ENCODE peak calls at places on chromosomes 11 and 22, in ten cellular contexts. R is IMR-90, I is SK-N-SH, X is neuronal stem cell, H is hepatocyte, K is OCI-LY7, W is HepG2, Y is mesenchymal stem cell, J is H9, P is fibroblast of lung. T is an unnamed sample. For H3K4me1, the result is how much of the 10 kb centered on the place peaks cover.

GRCh38 chr22:35509960-35510359 is 30.7 kb upstream of the RASD2 start:
- DNase-seq in R (no peak), W (no peak), I (no peak), X (no peak), Y (no peak), H (no peak), J (no peak), P (no peak), K (no peak), T (no peak)

GRCh38 chr22:43293661-43294392 is 49.3 kb downstream of the SCUBE1 start:
- DNase-seq in X (no peak), I (no peak), H (peak), J (no peak), K (no peak), P (peak), W (peak), R (peak), Y (peak), T (no peak)

GRCh38 chr11:62926669-62927455 is 5.7 kb upstream of the CHRM1 start:
- DNase-seq in H (no peak), J (no peak), X (no peak), I (no peak), W (no peak), Y (no peak), K (no peak), P (no peak), R (no peak), T (no peak)

GRCh38 chr11:122697636-122698167 is 42.2 kb downstream of the UBASH3B start:
- DNase-seq in Y (peak), K (peak), I (no peak), R (peak), J (no peak), X (no peak), W (no peak), P (peak), H (no peak), T (peak)

GRCh38 chr11:12139144-12139881 is 28.9 kb downstream of the MICAL2 start:
- DNase-seq in W (no peak), J (no peak), H (no peak), X (no peak), I (no peak), P (peak), Y (peak), R (peak), K (no peak), T (no peak)

GRCh38 chr11:115054541-115055538 is 376.5 kb downstream of the NXPE2 start:
- DNase-seq in P (no peak), H (no peak), X (no peak), I (no peak), W (no peak), Y (no peak), R (peak), J (no peak), K (no peak), T (no peak)

GRCh38 chr11:6637871-6638270 is 17.7 kb downstream of the DCHS1 start:
- DNase-seq in W (no peak), X (no peak), K (no peak), R (peak), P (peak), I (no peak), J (no peak), Y (peak), H (no peak), T (no peak)

GRCh38 chr11:125979521-125979920 is 33.7 kb downstream of the VSIG10L2 start:
- DNase-seq in X (no peak), I (no peak), W (no peak), H (no peak), R (no peak), K (no peak), Y (no peak), P (no peak), J (no peak), T (no peak)

GRCh38 chr11:26847459-26847858 is 125.6 kb upstream of the SLC5A12 start:
- DNase-seq in Y (no peak), P (peak), W (no peak), I (no peak), J (no peak), R (no peak), H (no peak), X (no peak), K (no peak), T (no peak)

GRCh38 chr11:116852261-116853125 is 15.1 kb upstream of the APOA1 start:
- DNase-seq in R (peak), H (peak), Y (peak), I (no peak), P (peak), J (no peak), X (no peak), W (no peak), K (no peak), T (no peak)

GRCh38 chr11:94885133-94885532 is 88.2 kb downstream of the CWC15 start:
- DNase-seq in J (no peak), P (no peak), W (no peak), Y (peak), H (no peak), K (peak), R (no peak), I (no peak), X (no peak), T (no peak)

DNA sequence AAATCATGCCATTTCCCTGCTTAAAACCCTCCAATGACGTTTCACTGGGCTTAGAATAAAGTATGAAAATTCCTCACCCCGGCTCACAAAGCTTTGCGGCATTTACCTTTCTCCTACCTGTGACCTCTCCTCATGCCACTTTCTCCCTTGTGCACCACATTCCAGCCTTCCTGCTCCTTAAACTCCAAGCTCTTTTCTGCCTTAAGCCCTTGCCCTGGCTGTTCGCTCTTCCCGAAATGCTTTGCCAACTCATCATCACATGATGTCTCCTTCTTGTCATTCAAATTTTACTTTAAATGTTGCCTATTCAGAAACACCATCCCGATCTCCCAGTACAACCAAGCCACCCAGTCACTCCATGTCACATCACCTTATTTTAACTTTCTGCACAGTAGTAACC is 2.0 kb downstream of the PLEKHA7 start:
- DNase-seq in Y (no peak), J (peak), X (no peak), P (no peak), W (no peak), R (no peak), K (no peak), H (no peak), I (no peak), T (no peak)
- H3K4me2 ChIP-seq in Y (no peak), J (peak), X (no peak), P (no peak), W (peak), R (no peak), K (no peak), H (peak), I (no peak), T (no peak)

GRCh38 chr11:2770556-2771301 is 70.9 kb upstream of the KCNQ1OT1 start:
- DNase-seq in X (no peak), I (no peak), K (no peak), P (no peak), R (no peak), H (no peak), W (no peak), Y (no peak), J (peak), T (no peak)

GRCh38 chr11:2771758-2772466 is 72.1 kb upstream of the KCNQ1OT1 start:
- DNase-seq in H (no peak), X (no peak), P (no peak), I (no peak), K (no peak), J (peak), Y (no peak), W (no peak), R (no peak), T (no peak)

GRCh38 chr11:2774173-2775082 is 74.6 kb upstream of the KCNQ1OT1 start:
- DNase-seq in K (no peak), I (no peak), X (no peak), P (no peak), J (no peak), R (no peak), Y (no peak), W (no peak), H (no peak), T (no peak)

GRCh38 chr11:2775083-2775625 is 75.4 kb upstream of the KCNQ1OT1 start:
- DNase-seq in H (no peak), W (no peak), J (no peak), Y (no peak), I (no peak), K (no peak), R (no peak), X (no peak), P (no peak), T (no peak)

DNA sequence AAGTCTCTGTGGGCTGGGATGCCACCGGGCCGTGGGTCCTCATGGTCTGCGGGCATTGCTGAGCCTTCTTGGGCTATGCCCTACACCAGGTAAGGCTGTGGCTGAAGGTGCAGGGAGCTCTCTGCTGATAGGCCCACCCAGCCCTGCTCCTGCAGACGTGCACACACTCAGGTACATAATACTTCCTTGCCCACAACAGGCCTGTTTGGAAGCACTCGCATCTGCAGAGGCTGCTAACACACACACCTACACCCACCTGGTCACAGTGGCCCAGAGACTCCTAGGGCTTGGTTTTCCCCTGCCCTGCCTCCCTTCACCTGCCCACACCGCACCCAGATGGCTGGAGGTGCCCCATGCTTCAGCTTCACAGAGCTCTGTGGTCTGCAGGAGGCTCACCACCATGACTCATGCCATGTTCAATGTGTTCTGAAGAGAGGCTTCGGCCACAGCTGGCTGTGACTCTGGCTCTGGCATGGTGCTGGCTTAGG is 72.8 kb upstream of the KCNQ1OT1 start:
- DNase-seq in H (no peak), K (no peak), Y (peak), I (no peak), R (peak), W (no peak), P (peak), J (no peak), X (no peak), T (no peak)
- H2AFZ ChIP-seq in H (no peak), K (no peak), Y (no peak), I (no peak), R (peak), W (no peak), P (no peak), J (no peak), X (no peak), T (no peak)

GRCh38 chr11:75333022-75333806 is 18.2 kb downstream of the ARRB1 start:
- DNase-seq in W (no peak), H (no peak), X (no peak), Y (no peak), K (no peak), J (no peak), R (no peak), I (no peak), P (no peak), T (no peak)
- H3K4me1 ChIP-seq in W (under half), H (half or more), X (under half), Y (under half), K (under half), J (under half), R (under half), I (half or more), P (under half), T (under half)

GRCh38 chr11:73632996-73633395 is 13.4 kb upstream of the PLEKHB1 start:
- DNase-seq in R (no peak), P (no peak), H (no peak), W (no peak), X (no peak), I (no peak), J (no peak), K (no peak), Y (no peak), T (no peak)
- H3K4me2 ChIP-seq in R (no peak), P (no peak), H (no peak), W (no peak), X (no peak), I (no peak), J (no peak), K (no peak), Y (no peak), T (no peak)

GRCh38 chr11:109193880-109194279 is 228.1 kb upstream of the C11orf87 start:
- DNase-seq in H (no peak), Y (no peak), W (no peak), P (no peak), I (no peak), R (no peak), X (no peak), K (no peak), J (no peak), T (no peak)

GRCh38 chr11:109192864-109193263 is 229.1 kb upstream of the C11orf87 start:
- DNase-seq in J (no peak), I (no peak), R (no peak), X (no peak), K (no peak), Y (no peak), P (no peak), W (no peak), H (no peak), T (no peak)

GRCh38 chr11:109203176-109203575 is 218.8 kb upstream of the C11orf87 start:
- DNase-seq in Y (no peak), J (no peak), K (no peak), W (no peak), P (no peak), I (no peak), R (no peak), H (no peak), X (no peak), T (no peak)

GRCh38 chr11:109196016-109196415 is 226.0 kb upstream of the C11orf87 start:
- DNase-seq in H (no peak), X (no peak), K (no peak), I (no peak), J (no peak), W (no peak), P (no peak), Y (peak), R (peak), T (no peak)

GRCh38 chr11:109197656-109198055 is 224.3 kb upstream of the C11orf87 start:
- DNase-seq in J (no peak), Y (peak), R (peak), I (no peak), P (no peak), X (no peak), H (no peak), K (no peak), W (no peak), T (no peak)
- H2AFZ ChIP-seq in J (peak), Y (peak), R (peak), I (peak), P (no peak), X (no peak), H (no peak), K (no peak), W (no peak), T (no peak)

T was measured in Karpas-422.